ENCODE peak calls at places on chromosomes 5 and 9, in seven cellular contexts. S is CD8-positive, alpha-beta memory T cell; K is PC-9; T is endothelial cell of umbilical vein; B is sigmoid colon; R is adipocyte; F is SJSA1. P is an unnamed sample.

GRCh38 chr5:54017580-54017979 is 292.8 kb downstream of the ARL15 start:
- DNase-seq in S (no peak), K (no peak), T (no peak), B (no peak), R (no peak), F (no peak), P (no peak)

GRCh38 chr5:150541895-150542294 is 34.0 kb downstream of the NDST1 start:
- DNase-seq in S (no peak), K (no peak), T (no peak), B (no peak), R (no peak), F (no peak), P (no peak)

GRCh38 chr9:133421615-133422542 is at the start of gene ADAMTS13:
- DNase-seq in S (no peak), K (no peak), T (no peak), B (no peak), R (no peak), F (no peak), P (peak)

GRCh38 chr5:79856456-79857055 is 134.5 kb downstream of the MTX3 start:
- DNase-seq in S (no peak), K (no peak), T (no peak), B (no peak), R (no peak), F (no peak), P (no peak)

GRCh38 chr9:92954078-92954861 is 6.9 kb downstream of the FGD3 start:
- DNase-seq in S (peak), K (peak), T (no peak), B (no peak), R (no peak), F (peak), P (peak)

GRCh38 chr5:116733995-116734716 is 159.5 kb upstream of the SEMA6A start:
- DNase-seq in S (no peak), K (no peak), T (no peak), B (no peak), R (no peak), F (no peak), P (no peak)

GRCh38 chr5:14996997-14997396 is 125.4 kb upstream of the ANKH start:
- DNase-seq in S (no peak), K (no peak), T (no peak), B (no peak), R (no peak), F (no peak), P (peak)

GRCh38 chr9:88017086-88017485 is 42.8 kb upstream of the CDK20 start:
- DNase-seq in S (no peak), K (no peak), T (no peak), B (no peak), R (peak), F (no peak), P (no peak)

GRCh38 chr9:14910178-14910805 is at the start of gene FREM1:
- DNase-seq in S (no peak), K (no peak), T (peak), B (peak), R (peak), F (peak), P (no peak)

GRCh38 chr9:108552459-108553040 is 303.2 kb downstream of the ACTL7B start:
- DNase-seq in S (no peak), K (peak), T (no peak), B (no peak), R (no peak), F (no peak), P (no peak)

GRCh38 chr5:38783011-38783551 is 62.7 kb upstream of the OSMR start:
- DNase-seq in S (no peak), K (peak), T (peak), B (no peak), R (peak), F (peak), P (no peak)

GRCh38 chr5:17882760-17883488 is 248.7 kb downstream of the TAF11L14 start:
- DNase-seq in S (no peak), K (no peak), T (no peak), B (no peak), R (no peak), F (no peak), P (no peak)

GRCh38 chr9:137446851-137447471 is 5.8 kb upstream of the ENTPD8 start:
- DNase-seq in S (no peak), K (no peak), T (no peak), B (no peak), R (peak), F (no peak), P (no peak)

GRCh38 chr9:7536310-7536939 is 263.2 kb downstream of the DMAC1 start:
- DNase-seq in S (no peak), K (no peak), T (peak), B (no peak), R (peak), F (no peak), P (peak)

GRCh38 chr9:135885100-135885853 is 22.1 kb downstream of the CAMSAP1 start:
- DNase-seq in S (no peak), K (no peak), T (no peak), B (no peak), R (peak), F (no peak), P (no peak)

GRCh38 chr9:133532937-133533668 is 1.4 kb upstream of the ADAMTSL2 start:
- DNase-seq in S (peak), K (no peak), T (peak), B (peak), R (peak), F (peak), P (peak)

GRCh38 chr9:38132956-38133355 is 63.9 kb upstream of the SHB start:
- DNase-seq in S (no peak), K (no peak), T (no peak), B (no peak), R (no peak), F (no peak), P (no peak)

GRCh38 chr5:122099060-122099790 is 21.2 kb upstream of the LOX start:
- DNase-seq in S (no peak), K (peak), T (peak), B (no peak), R (peak), F (peak), P (no peak)

GRCh38 chr5:159504106-159504856 is 174.0 kb upstream of the IL12B start:
- DNase-seq in S (no peak), K (peak), T (no peak), B (no peak), R (peak), F (no peak), P (no peak)

GRCh38 chr5:160959804-160960203 is 107.8 kb upstream of the ATP10B start:
- DNase-seq in S (no peak), K (peak), T (no peak), B (no peak), R (no peak), F (no peak), P (no peak)

GRCh38 chr9:72383978-72384709 is 19.1 kb upstream of the ZFAND5 start:
- DNase-seq in S (no peak), K (peak), T (no peak), B (no peak), R (peak), F (peak), P (no peak)

GRCh38 chr9:105141448-105142101 is 102.9 kb upstream of the SLC44A1 start:
- DNase-seq in S (no peak), K (no peak), T (no peak), B (no peak), R (no peak), F (no peak), P (no peak)

GRCh38 chr5:155480731-155481131 is 467.2 kb downstream of the KIF4B start:
- DNase-seq in S (no peak), K (no peak), T (no peak), B (no peak), R (no peak), F (no peak), P (no peak)

GRCh38 chr5:155481182-155481581 is 467.6 kb downstream of the KIF4B start:
- DNase-seq in S (no peak), K (no peak), T (no peak), B (no peak), R (no peak), F (no peak), P (no peak)

GRCh38 chr5:155489949-155490348 is 476.4 kb downstream of the KIF4B start:
- DNase-seq in S (no peak), K (no peak), T (no peak), B (no peak), R (no peak), F (no peak), P (no peak)

GRCh38 chr5:155482428-155482827 is 468.9 kb downstream of the KIF4B start:
- DNase-seq in S (no peak), K (no peak), T (no peak), B (no peak), R (no peak), F (no peak), P (no peak)

DNA sequence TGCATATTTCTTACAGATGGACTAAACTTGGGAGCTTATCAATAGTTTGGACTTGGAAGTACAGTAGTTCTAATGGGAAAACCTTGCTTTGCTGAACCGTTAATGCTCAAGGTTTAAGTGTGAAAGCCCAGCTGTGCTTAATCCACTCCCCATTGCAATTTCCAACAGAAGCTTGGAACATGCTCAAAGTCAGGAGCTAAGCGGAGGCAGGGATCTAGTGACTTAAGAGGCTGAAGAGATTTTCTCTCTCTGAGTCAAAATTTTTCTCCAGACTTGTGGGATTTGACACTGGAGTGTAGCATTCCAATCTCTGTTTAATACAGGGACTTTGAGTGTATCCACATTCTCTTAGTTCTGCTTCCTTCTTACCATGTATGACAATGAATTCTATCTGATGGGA is 471.8 kb downstream of the KIF4B start:
- DNase-seq in S (no peak), K (no peak), T (no peak), B (no peak), R (no peak), F (no peak), P (no peak)
- H3K4me3 ChIP-seq in S (no peak), K (no peak), T (no peak), B (no peak), R (no peak), F (no peak), P (no peak)

GRCh38 chr9:90803860-90804593 is 2.4 kb downstream of the SYK start:
- DNase-seq in S (no peak), K (no peak), T (no peak), B (no peak), R (no peak), F (no peak), P (no peak)

GRCh38 chr9:90801507-90802289 is at the start of gene SYK:
- DNase-seq in S (no peak), K (peak), T (no peak), B (peak), R (no peak), F (no peak), P (no peak)

GRCh38 chr9:90799271-90799860 is 2.3 kb upstream of the SYK start:
- DNase-seq in S (no peak), K (no peak), T (no peak), B (no peak), R (no peak), F (no peak), P (no peak)

GRCh38 chr9:90802534-90802933 is 915 bp downstream of the SYK start:
- DNase-seq in S (no peak), K (no peak), T (no peak), B (no peak), R (no peak), F (no peak), P (no peak)

DNA sequence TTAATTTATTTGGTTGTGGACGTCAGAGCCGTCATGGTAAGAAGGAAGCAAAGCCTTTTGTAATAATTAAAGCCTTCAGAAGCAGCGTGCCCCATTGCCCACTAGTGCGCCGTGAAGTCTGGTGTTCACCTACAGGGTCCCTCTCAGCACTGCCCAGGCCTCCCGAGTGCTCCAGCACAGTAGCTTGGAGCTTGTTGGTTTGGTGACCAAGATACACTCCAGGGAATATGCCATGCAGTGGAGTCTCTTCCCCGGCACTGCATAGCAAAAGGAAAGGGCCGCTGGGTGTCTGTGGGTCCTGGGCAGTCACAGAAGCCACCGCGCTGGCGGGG is 478 bp upstream of the SYK start:
- DNase-seq in S (no peak), K (no peak), T (no peak), B (no peak), R (no peak), F (no peak), P (no peak)
- H3K4me3 ChIP-seq in S (no peak), K (peak), T (no peak), B (peak), R (no peak), F (no peak), P (peak)

GRCh38 chr9:107397076-107398049 is 92.2 kb downstream of the KLF4 start:
- DNase-seq in S (no peak), K (no peak), T (no peak), B (no peak), R (peak), F (peak), P (no peak)
- H3K4me3 ChIP-seq in S (no peak), K (no peak), T (no peak), B (no peak), R (no peak), F (no peak), P (no peak)

DNA sequence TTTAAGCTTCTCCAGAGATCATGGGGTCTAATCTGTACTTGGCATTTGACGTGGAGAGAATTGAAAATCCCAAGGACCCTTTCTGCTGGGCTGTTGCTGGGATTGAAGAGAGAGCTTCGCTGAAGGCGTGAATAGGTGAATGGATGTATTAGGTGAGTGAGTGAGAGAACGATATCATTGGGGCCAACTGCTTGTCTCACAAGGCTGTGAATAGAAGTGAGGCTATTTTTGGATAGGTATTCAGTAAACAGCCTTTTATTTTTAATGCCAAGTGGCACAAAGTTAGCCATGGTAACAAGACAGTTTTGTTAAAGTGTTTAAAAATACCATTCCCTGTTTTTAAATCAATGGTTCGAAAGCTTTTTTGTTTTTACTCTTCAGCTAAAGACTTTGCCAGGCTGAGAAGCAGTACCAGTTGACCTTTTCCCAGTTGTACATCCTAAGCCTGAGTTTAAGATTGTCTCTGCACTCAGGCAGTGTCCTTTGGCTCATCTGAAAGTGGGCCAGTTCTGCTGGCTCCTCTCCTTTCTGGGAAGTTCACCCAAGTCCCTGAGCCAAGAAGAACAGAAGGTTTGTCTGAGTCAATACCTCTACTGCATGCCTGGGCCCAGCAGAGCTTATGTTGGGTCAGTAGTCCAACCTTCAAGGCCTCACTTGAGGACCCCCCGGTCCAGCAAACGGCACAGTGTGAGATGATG is 156.4 kb downstream of the MACROH2A1 start:
- DNase-seq in S (no peak), K (no peak), T (no peak), B (peak), R (peak), F (no peak), P (no peak)
- H3K4me3 ChIP-seq in S (no peak), K (no peak), T (no peak), B (no peak), R (peak), F (no peak), P (no peak)

P was measured in GM12864.